ENCODE peak calls at places on chromosome 1, in four cellular contexts. L, M, K and D are unnamed samples. For H3K4me1, the result is how much of the 10 kb centered on the place peaks cover.

GRCh38 chr1:162914601-162915000 is 53.6 kb upstream of the CCDC190 start:
- DNase-seq in L (no peak), M (no peak), K (no peak), D (no peak)

GRCh38 chr1:211687462-211688215 is 12.2 kb upstream of the NEK2 start:
- DNase-seq in M (no peak), K (no peak), L (no peak), D (no peak)

GRCh38 chr1:27106561-27107323 is 48.2 kb downstream of the SLC9A1 start:
- DNase-seq in L (no peak), K (no peak), M (no peak), D (no peak)

GRCh38 chr1:184036517-184036949 is 995 bp downstream of the COLGALT2 start:
- DNase-seq in K (peak), L (no peak), M (peak), D (peak)

GRCh38 chr1:35298464-35298863 is 30.0 kb downstream of the ZMYM4 start:
- DNase-seq in K (peak), M (no peak), L (no peak), D (peak)

GRCh38 chr1:29623501-29623900 is 387.2 kb downstream of the PTPRU start:
- DNase-seq in L (no peak), K (no peak), M (no peak), D (no peak)

GRCh38 chr1:182407724-182408123 is 7.3 kb upstream of the TEDDM1 start:
- DNase-seq in L (no peak), K (no peak), M (no peak), D (no peak)

GRCh38 chr1:175540928-175541645 is 202.3 kb downstream of the TNR start:
- DNase-seq in M (no peak), L (no peak), K (no peak), D (no peak)

GRCh38 chr1:11478571-11479374 is at the start of gene DISP3:
- DNase-seq in K (peak), M (peak), L (peak), D (no peak)

GRCh38 chr1:36085686-36086526 is 2.0 kb downstream of the TEKT2 start:
- DNase-seq in M (no peak), K (no peak), L (no peak), D (no peak)

GRCh38 chr1:212699104-212699838 is 369 bp downstream of the BATF3 start:
- DNase-seq in M (peak), K (peak), L (peak), D (no peak)

GRCh38 chr1:43975249-43975961 is 645 bp downstream of the ATP6V0B start:
- DNase-seq in L (peak), K (peak), M (peak), D (peak)

GRCh38 chr1:77282866-77283539 is 1.2 kb downstream of the AK5 start:
- DNase-seq in L (no peak), M (no peak), K (no peak), D (no peak)

DNA sequence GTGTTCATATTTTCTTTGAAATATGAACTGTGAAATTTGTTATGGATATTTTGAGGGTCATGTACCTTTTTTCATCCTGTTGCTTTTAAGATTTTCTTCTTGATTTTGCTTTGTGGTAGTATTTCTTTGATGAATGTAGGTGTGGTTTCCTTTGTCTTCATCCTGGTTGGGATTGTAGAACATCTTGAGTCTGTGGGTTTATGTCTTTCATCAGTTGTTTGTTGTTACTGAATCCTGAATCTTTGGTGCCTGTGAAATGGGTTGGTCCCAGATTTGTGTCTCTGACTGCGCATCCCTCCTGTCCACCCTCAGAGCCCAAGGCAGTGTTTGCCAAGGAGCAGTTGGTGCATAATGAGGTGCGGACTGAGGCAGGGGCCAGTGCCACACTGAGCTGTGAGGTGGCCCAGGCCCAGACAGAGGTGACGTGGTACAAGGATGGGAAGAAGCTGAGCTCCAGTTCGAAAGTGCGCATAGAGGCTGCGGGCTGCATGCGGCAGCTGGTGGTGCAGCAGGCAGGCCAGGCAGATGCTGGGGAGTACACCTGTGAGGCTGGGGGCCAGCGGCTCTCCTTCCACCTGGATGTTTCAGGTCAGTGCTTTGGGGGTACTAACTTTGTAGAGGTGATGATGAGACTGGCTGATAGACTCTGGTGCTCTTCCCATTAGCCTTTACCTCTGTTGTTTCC is 38.5 kb downstream of the OBSCN start:
- DNase-seq in L (no peak), M (no peak), K (no peak), D (no peak)
- H3K4me3 ChIP-seq in L (no peak), M (no peak), K (no peak), D (no peak)

GRCh38 chr1:57550092-57550491 is 126.2 kb upstream of the DAB1 start:
- DNase-seq in L (no peak), M (no peak), K (no peak), D (no peak)
- TF ChIP-seq POLR2A in L (no peak), M (no peak), K (no peak), D (no peak)

GRCh38 chr1:16174886-16175598 is 19.2 kb upstream of the EPHA2 start:
- DNase-seq in M (no peak), K (no peak), L (no peak), D (no peak)
- H3K4me1 ChIP-seq in M (under half), K (half or more), L (under half), D (under half)

GRCh38 chr1:150288822-150289221 is 4.8 kb upstream of the MRPS21 start:
- DNase-seq in K (no peak), L (no peak), M (no peak), D (no peak)

GRCh38 chr1:150295476-150295875 is 1.8 kb downstream of the MRPS21 start:
- DNase-seq in K (no peak), M (no peak), L (no peak), D (no peak)

GRCh38 chr1:150288382-150288781 is 5.3 kb upstream of the MRPS21 start:
- DNase-seq in M (no peak), L (no peak), K (no peak), D (no peak)

DNA sequence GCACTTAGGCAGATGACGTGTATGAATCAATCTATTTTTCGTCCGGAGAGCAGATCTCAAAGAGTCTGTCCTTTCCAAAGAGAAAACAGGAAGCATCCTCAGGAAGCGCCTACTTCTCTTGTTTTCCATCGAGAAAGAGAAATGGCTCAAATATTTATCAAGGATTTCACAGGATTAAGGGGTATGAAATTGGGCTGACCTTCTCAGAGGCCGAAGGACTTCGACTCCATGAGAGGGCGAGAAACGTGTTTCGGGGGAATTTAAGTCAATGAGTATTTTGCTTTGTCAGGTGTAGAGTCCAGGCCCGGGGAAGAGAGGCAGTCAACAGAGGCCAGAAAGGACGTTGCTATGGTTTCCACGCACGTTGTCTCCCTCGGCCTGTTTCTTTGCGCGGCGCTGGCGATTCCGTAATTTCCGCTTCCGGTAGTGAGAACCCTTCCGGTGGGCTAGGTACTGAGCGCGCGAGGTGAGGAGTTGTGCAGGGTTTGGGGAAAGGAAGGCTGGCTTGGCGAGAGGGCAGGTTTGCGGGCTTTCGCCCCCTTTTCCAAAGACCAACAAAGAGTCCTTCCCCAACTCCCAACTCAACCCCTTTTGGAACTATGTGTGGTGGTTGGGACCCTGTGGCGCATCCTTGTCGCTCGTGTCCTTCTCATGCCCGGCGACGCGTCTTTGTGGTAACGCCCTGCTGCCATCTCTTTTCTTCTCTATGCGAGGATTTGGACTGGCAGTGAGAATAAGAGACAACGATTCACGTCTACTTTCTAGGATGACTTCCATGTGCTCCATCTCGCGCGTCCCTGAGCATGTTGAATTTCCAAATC is at the start of gene MRPS21:
- DNase-seq in L (peak), K (peak), M (peak), D (peak)
- H3K4me3 ChIP-seq in L (peak), K (no peak), M (peak), D (peak)

GRCh38 chr1:28552482-28553228 is at the start of gene TRNAU1AP:
- DNase-seq in M (peak), L (peak), K (peak), D (peak)
- TF ChIP-seq POLR2A in M (peak), L (peak), K (peak), D (peak)

GRCh38 chr1:207049054-207049453 is 2.0 kb downstream of the YOD1 start:
- DNase-seq in K (no peak), L (no peak), M (no peak), D (no peak)
- H3K4me1 ChIP-seq in K (half or more), L (under half), M (half or more), D (under half)

DNA sequence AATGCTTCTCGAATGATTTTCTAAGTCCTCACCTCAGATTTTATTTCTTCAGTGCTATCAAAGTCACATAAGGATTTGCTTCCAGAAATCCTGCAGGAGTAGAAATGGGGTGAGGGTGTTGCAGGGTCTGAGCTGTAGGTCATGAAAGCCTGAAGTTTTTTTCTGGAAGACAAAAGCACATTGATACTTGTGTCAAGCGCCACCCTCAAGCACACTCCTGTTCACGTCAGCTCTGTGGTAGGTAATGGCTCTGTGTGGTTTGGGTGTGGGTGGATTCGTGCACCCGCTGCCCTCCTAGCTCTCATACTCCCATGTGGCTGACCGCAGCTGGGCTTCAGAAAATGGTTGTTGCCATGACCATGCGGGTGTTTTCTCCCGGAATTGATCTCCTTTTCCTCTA is 39.9 kb downstream of the AKNAD1 start:
- DNase-seq in K (no peak), M (no peak), L (no peak), D (no peak)
- H3K4me3 ChIP-seq in K (no peak), M (no peak), L (no peak), D (peak)

DNA sequence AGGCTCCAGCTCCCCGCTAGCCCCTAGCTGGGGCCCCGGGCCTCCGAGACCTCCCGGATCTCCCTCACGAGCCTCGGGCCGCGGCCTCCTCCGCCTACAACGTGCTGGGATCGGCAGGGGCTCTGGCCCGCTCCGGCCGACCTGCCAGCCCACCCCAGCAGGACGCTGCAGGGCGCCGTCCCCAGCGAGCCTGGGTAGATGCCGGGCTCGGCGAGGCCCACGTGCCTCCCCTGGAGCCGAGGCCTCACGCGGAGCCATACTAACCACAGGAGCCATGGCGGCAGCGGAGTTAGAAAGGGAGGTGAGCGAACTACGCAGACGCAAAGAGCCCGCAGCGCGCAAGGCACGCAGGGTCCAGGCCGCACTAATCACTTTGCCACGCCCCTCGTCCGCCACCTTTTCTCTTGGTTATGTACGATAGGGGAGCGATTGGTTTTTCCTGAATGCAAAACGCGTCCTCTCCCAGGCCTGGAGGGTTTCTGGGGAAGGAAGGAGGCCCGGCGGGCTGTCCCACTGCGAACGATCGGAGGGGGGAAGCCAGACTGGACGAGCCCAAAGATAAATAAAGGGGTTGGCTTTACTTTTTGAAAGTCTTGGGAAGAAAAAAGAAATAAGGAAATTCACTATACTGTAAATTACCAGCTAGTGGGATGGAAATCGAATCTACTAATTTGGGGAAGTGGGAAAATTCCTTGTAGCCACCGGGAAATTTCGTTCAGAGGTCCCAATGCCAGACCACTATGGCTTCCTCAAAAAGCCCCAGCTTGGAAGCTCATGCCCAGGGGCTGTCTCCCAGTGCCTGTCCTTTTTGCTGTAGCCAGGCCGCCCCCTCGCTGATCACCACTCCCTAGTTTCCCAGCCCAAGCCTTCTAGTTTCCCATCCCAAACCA is at the start of gene RPL22:
- DNase-seq in K (peak), M (peak), L (peak), D (peak)
- TF ChIP-seq POLR2A in K (peak), M (peak), L (peak), D (peak)

GRCh38 chr1:67748630-67749029 is 63.6 kb downstream of the GADD45A start:
- DNase-seq in L (no peak), M (no peak), K (peak), D (no peak)
- H3K4me1 ChIP-seq in L (under half), M (under half), K (under half), D (under half)

GRCh38 chr1:109250454-109251276 is 1.3 kb downstream of the CELSR2 start:
- DNase-seq in K (no peak), L (no peak), M (no peak), D (no peak)

GRCh38 chr1:109248797-109249629 is at the start of gene CELSR2:
- DNase-seq in K (peak), M (peak), L (peak), D (peak)

GRCh38 chr1:109248444-109248796 is 919 bp upstream of the CELSR2 start:
- DNase-seq in K (no peak), L (peak), M (peak), D (no peak)

GRCh38 chr1:109251277-109252166 is 2.2 kb downstream of the CELSR2 start:
- DNase-seq in L (no peak), M (peak), K (no peak), D (no peak)

DNA sequence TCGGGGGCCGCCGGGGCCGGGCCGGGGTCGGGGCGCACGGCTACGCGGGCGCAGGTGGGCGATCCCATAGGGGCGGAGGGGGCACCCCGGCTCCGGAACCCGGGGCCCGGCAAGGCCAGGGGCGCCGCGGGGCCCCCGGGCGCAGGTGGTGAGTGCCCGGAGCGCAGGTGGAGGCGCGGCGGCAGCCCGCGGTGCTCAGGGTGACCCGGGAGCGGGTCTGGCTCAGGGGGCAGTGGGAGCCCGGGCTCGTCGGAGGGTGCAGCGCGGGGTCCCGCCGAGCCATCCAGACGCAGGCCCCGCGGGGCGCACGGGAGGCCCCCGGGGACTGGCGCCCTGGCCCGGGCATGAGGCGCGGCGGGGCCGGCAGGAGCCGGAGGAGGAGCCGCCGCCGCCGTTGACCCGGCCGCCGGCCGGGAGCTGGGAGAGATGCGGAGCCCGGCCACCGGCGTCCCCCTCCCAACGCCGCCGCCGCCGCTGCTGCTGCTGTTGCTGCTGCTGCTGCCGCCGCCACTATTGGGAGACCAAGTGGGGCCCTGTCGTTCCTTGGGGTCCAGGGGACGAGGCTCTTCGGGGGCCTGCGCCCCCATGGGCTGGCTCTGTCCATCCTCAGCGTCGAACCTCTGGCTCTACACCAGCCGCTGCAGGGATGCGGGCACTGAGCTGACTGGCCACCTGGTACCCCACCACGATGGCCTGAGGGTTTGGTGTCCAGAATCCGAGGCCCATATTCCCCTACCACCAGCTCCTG is 489 bp downstream of the CELSR2 start:
- DNase-seq in L (no peak), K (no peak), M (peak), D (no peak)
- H3K4me3 ChIP-seq in L (peak), K (no peak), M (no peak), D (peak)